ENCODE peak calls at places on chromosomes 11 and 22, in six cellular contexts. G is HTR-8/SVneo; R is T47D; F is HFF-Myc; I is epithelial cell of esophagus; M is activated effector memory CD4-positive, alpha-beta T cell treated with Interleukin-2 at 50 U/mL for 16 hours. K is an unnamed sample.

GRCh38 chr11:67584205-67584880 is 731 bp downstream of the GSTP1 start:
- DNase-seq in G (no peak), R (no peak), F (no peak), I (peak), M (peak), K (peak)

GRCh38 chr22:17258015-17258827 is 39.0 kb upstream of the ADA2 start:
- DNase-seq in G (no peak), R (no peak), F (peak), I (peak), M (peak), K (peak)

GRCh38 chr11:73625690-73626318 is 20.6 kb upstream of the PLEKHB1 start:
- DNase-seq in G (peak), R (peak), F (peak), I (peak), M (peak), K (peak)

GRCh38 chr11:64078905-64079304 is 43.2 kb downstream of the FLRT1 start:
- DNase-seq in G (no peak), R (no peak), F (no peak), I (no peak), M (no peak), K (no peak)

GRCh38 chr11:124900464-124900863 is 2.8 kb upstream of the ROBO4 start:
- DNase-seq in G (peak), R (no peak), F (peak), I (peak), M (no peak), K (no peak)

GRCh38 chr11:14055936-14056335 is 93.4 kb downstream of the SPON1 start:
- DNase-seq in G (no peak), R (no peak), F (no peak), I (no peak), M (no peak), K (no peak)

GRCh38 chr22:19903513-19903912 is 38.1 kb upstream of the COMT start:
- DNase-seq in G (no peak), R (no peak), F (no peak), I (no peak), M (no peak), K (no peak)

GRCh38 chr11:3686751-3687150 is 15.6 kb upstream of the CHRNA10 start:
- DNase-seq in G (no peak), R (no peak), F (no peak), I (peak), M (no peak), K (no peak)

GRCh38 chr22:38770257-38770949 is 14.6 kb upstream of the SUN2 start:
- DNase-seq in G (no peak), R (no peak), F (no peak), I (no peak), M (no peak), K (no peak)

GRCh38 chr11:68440254-68440653 is 20.3 kb upstream of the PPP6R3 start:
- DNase-seq in G (no peak), R (no peak), F (no peak), I (no peak), M (no peak), K (no peak)

GRCh38 chr22:46748948-46749681 is 11.1 kb upstream of the CERK start:
- DNase-seq in G (no peak), R (no peak), F (no peak), I (peak), M (peak), K (peak)

GRCh38 chr11:92735039-92735438 is 234.4 kb upstream of the MTNR1B start:
- DNase-seq in G (no peak), R (no peak), F (no peak), I (peak), M (no peak), K (no peak)

GRCh38 chr22:19483481-19484244 is 3.9 kb downstream of the CDC45 start:
- DNase-seq in G (no peak), R (no peak), F (no peak), I (peak), M (no peak), K (no peak)

GRCh38 chr11:65524747-65525658 is at the start of gene SCYL1:
- DNase-seq in G (peak), R (peak), F (peak), I (peak), M (peak), K (peak)

GRCh38 chr11:127627629-127628462 is 627.3 kb upstream of the KIRREL3 start:
- DNase-seq in G (no peak), R (no peak), F (no peak), I (peak), M (no peak), K (no peak)

GRCh38 chr22:37077802-37078448 is 26.4 kb downstream of the KCTD17 start:
- DNase-seq in G (peak), R (peak), F (no peak), I (peak), M (peak), K (peak)

GRCh38 chr22:45680932-45681700 is 9.5 kb downstream of the ATXN10 start:
- DNase-seq in G (no peak), R (no peak), F (peak), I (no peak), M (no peak), K (no peak)

GRCh38 chr11:44952082-44952481 is 1.4 kb upstream of the TP53I11 start:
- DNase-seq in G (no peak), R (no peak), F (no peak), I (no peak), M (no peak), K (no peak)

GRCh38 chr11:58061813-58062212 is 31.1 kb downstream of the OR6Q1 start:
- DNase-seq in G (no peak), R (no peak), F (no peak), I (peak), M (no peak), K (no peak)

GRCh38 chr22:26770624-26771023 is 113.2 kb downstream of the MIAT start:
- DNase-seq in G (no peak), R (no peak), F (no peak), I (no peak), M (no peak), K (no peak)

GRCh38 chr11:120354068-120354467 is 17.9 kb downstream of the ARHGEF12 start:
- DNase-seq in G (no peak), R (no peak), F (no peak), I (no peak), M (no peak), K (no peak)

GRCh38 chr11:85472953-85473352 is 154.2 kb downstream of the DLG2 start:
- DNase-seq in G (no peak), R (no peak), F (no peak), I (no peak), M (no peak), K (no peak)

GRCh38 chr11:78008174-78008573 is 13.7 kb upstream of the INTS4 start:
- DNase-seq in G (no peak), R (no peak), F (no peak), I (no peak), M (no peak), K (no peak)

GRCh38 chr11:29879560-29879959 is 137.3 kb downstream of the KCNA4 start:
- DNase-seq in G (no peak), R (no peak), F (no peak), I (no peak), M (no peak), K (no peak)

GRCh38 chr11:48675945-48676344 is 187.4 kb downstream of the OR4A47 start:
- DNase-seq in G (no peak), R (no peak), F (no peak), I (no peak), M (no peak), K (no peak)

GRCh38 chr22:46052801-46053562 is 76.0 kb upstream of the WNT7B start:
- DNase-seq in G (no peak), R (no peak), F (no peak), I (peak), M (no peak), K (no peak)

GRCh38 chr22:29314537-29315285 is 786 bp downstream of the RASL10A start:
- DNase-seq in G (no peak), R (no peak), F (no peak), I (no peak), M (no peak), K (no peak)

GRCh38 chr11:13011366-13012036 is 2.4 kb downstream of the RASSF10 start:
- DNase-seq in G (no peak), R (no peak), F (no peak), I (peak), M (no peak), K (no peak)

GRCh38 chr11:125123947-125124633 is 12.7 kb upstream of the TMEM218 start:
- DNase-seq in G (peak), R (peak), F (peak), I (peak), M (no peak), K (peak)

GRCh38 chr22:21927174-21927823 is 25.3 kb downstream of the PPM1F start:
- DNase-seq in G (no peak), R (no peak), F (no peak), I (no peak), M (no peak), K (no peak)

GRCh38 chr22:22666307-22667091 is 22.1 kb downstream of the GGTLC2 start:
- DNase-seq in G (no peak), R (peak), F (no peak), I (no peak), M (no peak), K (no peak)

GRCh38 chr11:79393362-79394043 is 47.3 kb downstream of the TENM4 start:
- DNase-seq in G (no peak), R (no peak), F (peak), I (peak), M (no peak), K (no peak)

K was measured in CD8-positive, alpha-beta T cell.